ENCODE peak calls at places on chromosome 16, in five cellular contexts. X, Z, P, R and F are unnamed samples.

GRCh38 chr16:27786881-27787625 is 237.1 kb downstream of the KATNIP start:
- DNase-seq in X (no peak), Z (no peak), P (no peak), R (no peak), F (no peak)

GRCh38 chr16:86895609-86896008 is 317.3 kb downstream of the FOXL1 start:
- DNase-seq in X (no peak), Z (no peak), P (no peak), R (peak), F (no peak)

GRCh38 chr16:77663711-77664110 is 58.6 kb upstream of the NUDT7 start:
- DNase-seq in X (no peak), Z (no peak), P (no peak), R (no peak), F (no peak)

GRCh38 chr16:82630219-82630618 is 3.5 kb downstream of the CDH13 start:
- DNase-seq in X (peak), Z (no peak), P (no peak), R (no peak), F (peak)

GRCh38 chr16:2022723-2023097 is 3.1 kb downstream of the NPW start:
- DNase-seq in X (peak), Z (no peak), P (peak), R (no peak), F (no peak)

GRCh38 chr16:86718118-86718517 is 139.8 kb downstream of the FOXL1 start:
- DNase-seq in X (peak), Z (no peak), P (no peak), R (peak), F (no peak)

GRCh38 chr16:71526111-71526998 is at the start of gene CHST4:
- DNase-seq in X (peak), Z (no peak), P (peak), R (no peak), F (peak)

GRCh38 chr16:48911700-48912099 is 301.7 kb upstream of the N4BP1 start:
- DNase-seq in X (peak), Z (no peak), P (peak), R (no peak), F (peak)

GRCh38 chr16:10122026-10122425 is 60.2 kb downstream of the GRIN2A start:
- DNase-seq in X (no peak), Z (no peak), P (no peak), R (no peak), F (no peak)

GRCh38 chr16:54242199-54242598 is 44.4 kb downstream of the IRX3 start:
- DNase-seq in X (no peak), Z (no peak), P (peak), R (peak), F (no peak)

GRCh38 chr16:55035037-55035436 is 104.4 kb downstream of the IRX5 start:
- DNase-seq in X (no peak), Z (peak), P (peak), R (no peak), F (peak)

GRCh38 chr16:89482824-89483220 is 7.5 kb downstream of the ANKRD11 start:
- DNase-seq in X (no peak), Z (peak), P (no peak), R (no peak), F (no peak)

GRCh38 chr16:70589998-70590471 is 56.3 kb upstream of the IL34 start:
- DNase-seq in X (peak), Z (no peak), P (no peak), R (peak), F (peak)

GRCh38 chr16:79286646-79287423 is 313.7 kb downstream of the MAF start:
- DNase-seq in X (no peak), Z (peak), P (peak), R (no peak), F (no peak)

GRCh38 chr16:52799149-52799548 is 252.2 kb upstream of the TOX3 start:
- DNase-seq in X (no peak), Z (no peak), P (no peak), R (no peak), F (no peak)

GRCh38 chr16:56662357-56663354 is 4.9 kb downstream of the MT1F start:
- DNase-seq in X (no peak), Z (no peak), P (no peak), R (no peak), F (no peak)

GRCh38 chr16:56653218-56653617 is 1.5 kb downstream of the MT1B start:
- DNase-seq in X (no peak), Z (no peak), P (no peak), R (no peak), F (no peak)

GRCh38 chr16:56652600-56652999 is 914 bp downstream of the MT1B start:
- DNase-seq in X (no peak), Z (no peak), P (no peak), R (no peak), F (no peak)

GRCh38 chr16:56657555-56658430 is at the start of gene MT1F:
- DNase-seq in X (peak), Z (peak), P (peak), R (peak), F (peak)

GRCh38 chr16:56658476-56658875 is 717 bp downstream of the MT1F start:
- DNase-seq in X (no peak), Z (no peak), P (no peak), R (no peak), F (no peak)
- H3K9ac ChIP-seq in X (no peak), Z (peak), P (no peak), R (no peak), F (no peak)

DNA sequence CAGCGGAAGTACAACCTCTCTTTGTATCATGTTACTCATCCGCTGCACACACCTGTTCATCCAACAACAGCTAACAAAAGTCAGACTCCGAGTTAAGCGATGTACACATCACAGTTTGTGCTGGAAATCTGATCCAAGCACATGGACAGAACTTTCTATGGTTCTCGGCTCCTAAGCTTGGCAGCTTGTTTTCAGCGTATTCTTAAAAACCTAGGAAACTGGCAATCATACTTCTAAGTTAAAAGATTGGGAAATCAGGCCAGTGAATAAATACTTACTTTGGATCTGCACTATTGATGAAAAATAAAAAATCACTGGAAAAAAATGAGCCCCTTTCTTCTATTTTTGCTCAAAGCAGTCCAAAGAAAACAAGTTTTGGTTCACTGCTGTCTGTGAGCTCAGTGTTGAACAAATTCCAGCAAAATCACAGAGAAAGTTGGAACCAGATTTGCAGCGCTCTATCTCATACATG is 71.4 kb upstream of the CREBBP start:
- DNase-seq in X (peak), Z (no peak), P (no peak), R (no peak), F (peak)
- H3K9ac ChIP-seq in X (no peak), Z (no peak), P (no peak), R (no peak), F (peak)

GRCh38 chr16:50172195-50172922 is 19.3 kb downstream of the TENT4B start:
- DNase-seq in X (no peak), Z (no peak), P (no peak), R (no peak), F (no peak)
- H3K9ac ChIP-seq in X (no peak), Z (no peak), P (no peak), R (no peak), F (no peak)

GRCh38 chr16:11631214-11631613 is 37.0 kb upstream of the SNN start:
- DNase-seq in X (no peak), Z (no peak), P (no peak), R (no peak), F (no peak)

GRCh38 chr16:11630230-11631056 is 37.8 kb upstream of the SNN start:
- DNase-seq in X (no peak), Z (no peak), P (no peak), R (no peak), F (no peak)

GRCh38 chr16:11633113-11633512 is 35.1 kb upstream of the SNN start:
- DNase-seq in X (no peak), Z (no peak), P (no peak), R (no peak), F (no peak)

GRCh38 chr16:11634307-11634706 is 33.9 kb upstream of the SNN start:
- DNase-seq in X (no peak), Z (no peak), P (no peak), R (no peak), F (no peak)

DNA sequence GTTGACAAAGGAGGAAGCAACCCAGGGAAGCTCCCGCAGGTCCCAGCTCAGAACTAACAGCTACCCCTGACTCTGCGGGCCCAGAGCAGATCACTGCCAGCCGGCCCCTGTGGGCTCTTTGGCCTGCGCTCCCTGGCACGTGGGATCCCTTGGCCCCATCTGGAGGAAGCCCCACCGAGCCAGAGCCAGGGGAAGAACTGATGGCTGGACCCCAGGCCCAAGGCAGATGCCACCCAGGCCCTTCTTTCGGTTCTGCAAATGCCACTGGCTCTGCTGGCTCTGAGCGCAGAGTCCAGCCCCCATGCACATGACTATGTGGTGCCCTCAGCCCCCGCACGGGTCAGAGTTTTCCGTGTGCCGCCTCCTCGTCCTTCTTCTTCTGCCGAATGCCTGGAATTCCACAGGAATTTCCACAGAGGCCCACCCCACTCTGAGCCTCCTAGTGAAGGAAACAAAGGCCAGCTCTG is 35.8 kb upstream of the SNN start:
- DNase-seq in X (peak), Z (peak), P (peak), R (peak), F (peak)
- H3K9ac ChIP-seq in X (peak), Z (peak), P (no peak), R (no peak), F (peak)